ENCODE peak calls at places on chromosomes 13 and 19, in five cellular contexts. D is activated CD8-positive, alpha-beta memory T cell treated with anti-CD3 and anti-CD28 coated beads, Interleukin-2, amount 10 ng/mL, durations not matched to agents 7 days and 5 days; E is right lobe of liver; F is activated T-helper 17 cell treated with anti-CD3 and anti-CD28 coated beads, Interleukin-2, amount 50 U/mL, for 72 hours; L is left cardiac atrium. Z is an unnamed sample.

GRCh38 chr19:17136026-17136425 is 60.4 kb downstream of the MYO9B start:
- ATAC-seq in L (peak), F (no peak), E (no peak), D (no peak), Z (no peak)

GRCh38 chr13:50588736-50589135 is 254.8 kb downstream of the DLEU7 start:
- ATAC-seq in D (no peak), F (no peak), E (no peak), L (no peak), Z (no peak)

GRCh38 chr19:18765224-18765623 is 25.9 kb downstream of the COMP start:
- ATAC-seq in L (no peak), D (no peak), F (no peak), E (no peak), Z (no peak)

GRCh38 chr13:33172400-33172799 is 113.2 kb downstream of the STARD13 start:
- ATAC-seq in D (no peak), L (peak), E (no peak), F (no peak), Z (peak)

GRCh38 chr13:73107970-73108369 is 49.2 kb downstream of the KLF5 start:
- ATAC-seq in E (no peak), L (no peak), D (no peak), F (no peak), Z (no peak)

GRCh38 chr13:114078501-114079451 is 53.6 kb downstream of the RASA3 start:
- ATAC-seq in E (peak), F (peak), D (no peak), L (peak), Z (peak)

GRCh38 chr19:54923276-54923675 is 17.3 kb downstream of the NCR1 start:
- ATAC-seq in L (no peak), D (no peak), F (no peak), E (no peak), Z (no peak)

GRCh38 chr13:30362869-30363268 is 55.5 kb upstream of the KATNAL1 start:
- ATAC-seq in L (peak), F (no peak), E (no peak), D (no peak), Z (no peak)

GRCh38 chr19:18603255-18603957 is 3.2 kb downstream of the CRLF1 start:
- ATAC-seq in F (peak), L (peak), D (peak), E (no peak), Z (no peak)

GRCh38 chr19:5996598-5997320 is 18.8 kb upstream of the RANBP3 start:
- ATAC-seq in D (no peak), L (no peak), F (no peak), E (no peak), Z (no peak)

GRCh38 chr13:101417043-101417406 is 717 bp upstream of the NALCN start:
- ATAC-seq in D (no peak), L (peak), F (no peak), E (peak), Z (no peak)

GRCh38 chr19:8526345-8527062 is 12.5 kb upstream of the ZNF414 start:
- ATAC-seq in F (peak), L (peak), E (peak), D (no peak), Z (peak)

GRCh38 chr19:33444238-33444992 is 70.9 kb downstream of the CEBPG start:
- ATAC-seq in E (no peak), F (no peak), L (no peak), D (no peak), Z (no peak)

GRCh38 chr13:41416276-41416675 is 41.1 kb upstream of the RGCC start:
- ATAC-seq in F (no peak), D (no peak), E (no peak), L (no peak), Z (no peak)

GRCh38 chr19:48448563-48448962 is 2.8 kb downstream of the GRWD1 start:
- ATAC-seq in L (no peak), F (no peak), D (no peak), E (no peak), Z (no peak)

GRCh38 chr13:109088101-109088500 is 458.7 kb downstream of the MYO16 start:
- ATAC-seq in F (no peak), E (no peak), D (no peak), L (no peak), Z (no peak)

GRCh38 chr19:42198676-42199439 is 18.6 kb downstream of the DEDD2 start:
- ATAC-seq in L (peak), D (peak), F (peak), E (peak), Z (peak)